ENCODE peak calls at places on chromosomes 7 and 10, in eight cellular contexts. R is lower leg skin, I is hepatocyte, O is glutamatergic neuron, W is endodermal cell, D is Peyer's patch, T is progenitor cell of endocrine pancreas, Y is cardiac fibroblast. K is an unnamed sample.

GRCh38 chr7:98235901-98236300 is 16.1 kb downstream of the TECPR1 start:
- DNase-seq in R (no peak), I (peak), O (no peak), W (no peak), D (no peak), T (no peak), Y (no peak), K (no peak)

GRCh38 chr10:5958077-5958476 is 19.3 kb downstream of the IL15RA start:
- DNase-seq in R (no peak), I (no peak), O (no peak), W (peak), D (no peak), T (no peak), Y (no peak), K (no peak)

GRCh38 chr7:117673367-117673766 is 193.5 kb downstream of the CFTR start:
- DNase-seq in R (no peak), I (peak), O (peak), W (peak), D (no peak), T (peak), Y (no peak), K (no peak)

GRCh38 chr10:124697837-124698559 is 46.2 kb downstream of the FAM53B start:
- DNase-seq in R (no peak), I (no peak), O (no peak), W (no peak), D (peak), T (no peak), Y (peak), K (peak)

GRCh38 chr10:63437334-63437949 is 28.3 kb downstream of the JMJD1C start:
- DNase-seq in R (no peak), I (peak), O (no peak), W (no peak), D (no peak), T (no peak), Y (peak), K (no peak)

GRCh38 chr7:155755026-155755425 is 57.2 kb downstream of the SHH start:
- DNase-seq in R (no peak), I (no peak), O (no peak), W (no peak), D (no peak), T (no peak), Y (no peak), K (no peak)

GRCh38 chr10:16986406-16987128 is 143.0 kb downstream of the CUBN start:
- DNase-seq in R (no peak), I (no peak), O (no peak), W (peak), D (no peak), T (no peak), Y (peak), K (no peak)

GRCh38 chr10:89889610-89890009 is 188.2 kb downstream of the KIF20B start:
- DNase-seq in R (no peak), I (no peak), O (no peak), W (no peak), D (no peak), T (no peak), Y (no peak), K (no peak)

GRCh38 chr7:26135551-26135950 is 16.4 kb upstream of the NFE2L3 start:
- DNase-seq in R (no peak), I (no peak), O (no peak), W (no peak), D (no peak), T (no peak), Y (no peak), K (no peak)

GRCh38 chr10:97066877-97067555 is 118.7 kb downstream of the SLIT1 start:
- DNase-seq in R (no peak), I (no peak), O (no peak), W (peak), D (no peak), T (no peak), Y (no peak), K (no peak)

GRCh38 chr10:70784476-70784875 is 701 bp downstream of the TBATA start:
- DNase-seq in R (no peak), I (no peak), O (no peak), W (no peak), D (no peak), T (no peak), Y (peak), K (peak)

GRCh38 chr7:16564909-16565426 is 38.3 kb downstream of the LRRC72 start:
- DNase-seq in R (no peak), I (peak), O (no peak), W (no peak), D (no peak), T (no peak), Y (peak), K (peak)

GRCh38 chr7:17598305-17598704 is 299.9 kb downstream of the AHR start:
- DNase-seq in R (no peak), I (no peak), O (no peak), W (no peak), D (no peak), T (no peak), Y (no peak), K (no peak)

GRCh38 chr7:2468227-2468626 is 8.0 kb downstream of the GRIFIN start:
- DNase-seq in R (no peak), I (no peak), O (no peak), W (peak), D (no peak), T (no peak), Y (no peak), K (no peak)

GRCh38 chr7:101308245-101309085 is 13.1 kb downstream of the IFT22 start:
- DNase-seq in R (no peak), I (peak), O (peak), W (peak), D (peak), T (peak), Y (peak), K (peak)

GRCh38 chr10:50334273-50334672 is 83.0 kb upstream of the ASAH2 start:
- DNase-seq in R (no peak), I (no peak), O (no peak), W (no peak), D (no peak), T (no peak), Y (peak), K (no peak)

GRCh38 chr10:76049581-76050290 is 618.3 kb downstream of the LRMDA start:
- DNase-seq in R (no peak), I (no peak), O (no peak), W (no peak), D (no peak), T (no peak), Y (peak), K (no peak)

GRCh38 chr7:81447351-81447952 is 322.4 kb downstream of the HGF start:
- DNase-seq in R (no peak), I (peak), O (no peak), W (peak), D (no peak), T (no peak), Y (peak), K (no peak)

GRCh38 chr10:89431977-89432376 is 17.6 kb downstream of the IFIT5 start:
- DNase-seq in R (no peak), I (peak), O (no peak), W (no peak), D (no peak), T (no peak), Y (peak), K (no peak)

GRCh38 chr10:73759512-73760115 is 15.4 kb downstream of the SEC24C start:
- DNase-seq in R (peak), I (peak), O (no peak), W (no peak), D (peak), T (no peak), Y (no peak), K (peak)

GRCh38 chr7:116876664-116877442 is 14.5 kb downstream of the CAPZA2 start:
- DNase-seq in R (no peak), I (peak), O (peak), W (peak), D (no peak), T (no peak), Y (peak), K (no peak)

GRCh38 chr7:82441916-82442478 is 1.6 kb downstream of the CACNA2D1 start:
- DNase-seq in R (no peak), I (no peak), O (no peak), W (peak), D (no peak), T (no peak), Y (peak), K (no peak)

GRCh38 chr10:68144709-68145108 is 35.4 kb downstream of the MYPN start:
- DNase-seq in R (no peak), I (peak), O (no peak), W (no peak), D (no peak), T (no peak), Y (no peak), K (no peak)

GRCh38 chr7:133126422-133126821 is 44.5 kb upstream of the CHCHD3 start:
- DNase-seq in R (no peak), I (no peak), O (no peak), W (no peak), D (no peak), T (no peak), Y (no peak), K (no peak)

GRCh38 chr7:13603661-13604060 is 385.8 kb downstream of the ETV1 start:
- DNase-seq in R (no peak), I (no peak), O (no peak), W (no peak), D (no peak), T (no peak), Y (no peak), K (no peak)

GRCh38 chr7:128304212-128304611 is 39.5 kb downstream of the RBM28 start:
- DNase-seq in R (no peak), I (no peak), O (no peak), W (no peak), D (no peak), T (no peak), Y (no peak), K (no peak)

GRCh38 chr7:130369110-130369711 is 11.1 kb upstream of the CPA1 start:
- DNase-seq in R (no peak), I (peak), O (no peak), W (no peak), D (no peak), T (no peak), Y (peak), K (no peak)

GRCh38 chr10:48289652-48290238 is 15.2 kb upstream of the FRMPD2 start:
- DNase-seq in R (no peak), I (peak), O (peak), W (peak), D (peak), T (peak), Y (peak), K (peak)

GRCh38 chr10:122490268-122490667 is 28.9 kb downstream of the HTRA1 start:
- DNase-seq in R (no peak), I (no peak), O (no peak), W (no peak), D (no peak), T (no peak), Y (peak), K (no peak)

GRCh38 chr7:51789494-51789893 is 472.9 kb upstream of the COBL start:
- DNase-seq in R (no peak), I (peak), O (no peak), W (peak), D (no peak), T (no peak), Y (no peak), K (no peak)

GRCh38 chr7:122919643-122920181 is 33.5 kb upstream of the CADPS2 start:
- DNase-seq in R (no peak), I (no peak), O (no peak), W (no peak), D (no peak), T (no peak), Y (peak), K (no peak)

GRCh38 chr10:113139695-113140094 is 189.6 kb downstream of the TCF7L2 start:
- DNase-seq in R (no peak), I (no peak), O (no peak), W (no peak), D (no peak), T (no peak), Y (peak), K (no peak)

GRCh38 chr10:22417736-22418268 is 72.5 kb downstream of the SPAG6 start:
- DNase-seq in R (no peak), I (no peak), O (no peak), W (no peak), D (no peak), T (no peak), Y (no peak), K (no peak)

GRCh38 chr10:76405932-76406331 is 974.5 kb downstream of the LRMDA start:
- DNase-seq in R (no peak), I (no peak), O (no peak), W (no peak), D (no peak), T (no peak), Y (no peak), K (no peak)

GRCh38 chr10:76318171-76318570 is 886.7 kb downstream of the LRMDA start:
- DNase-seq in R (no peak), I (no peak), O (no peak), W (no peak), D (no peak), T (no peak), Y (no peak), K (no peak)

GRCh38 chr7:405489-406211 is 114.0 kb downstream of the PDGFA start:
- DNase-seq in R (peak), I (no peak), O (no peak), W (peak), D (no peak), T (no peak), Y (no peak), K (no peak)

GRCh38 chr10:27736396-27736795 is 9.2 kb downstream of the MKX start:
- DNase-seq in R (no peak), I (no peak), O (no peak), W (no peak), D (no peak), T (no peak), Y (no peak), K (no peak)

GRCh38 chr10:70856454-70856853 is 31.9 kb downstream of the PCBD1 start:
- DNase-seq in R (no peak), I (no peak), O (no peak), W (no peak), D (no peak), T (no peak), Y (no peak), K (no peak)

DNA sequence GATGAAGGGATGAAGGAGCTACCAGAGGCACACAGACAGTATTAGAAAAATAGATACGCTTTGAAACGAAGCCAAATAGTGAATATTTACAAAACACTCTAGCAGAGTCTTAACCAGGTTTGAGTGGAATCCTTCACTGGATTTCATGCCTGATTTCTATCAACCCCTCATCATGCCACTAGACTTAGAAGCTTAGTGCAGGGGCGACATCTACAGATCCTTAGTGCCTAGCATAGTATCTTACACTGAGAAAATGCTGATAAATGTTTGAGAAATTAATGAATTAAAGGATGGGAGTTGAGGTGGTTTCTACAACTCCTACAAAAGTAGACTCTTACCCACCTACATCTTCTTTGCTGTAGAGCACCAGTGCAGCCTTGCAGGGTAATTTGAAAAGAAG is 54.7 kb upstream of the CCNJ start:
- DNase-seq in R (no peak), I (no peak), O (no peak), W (no peak), D (no peak), T (no peak), Y (no peak), K (no peak)
- TF ChIP-seq CTCF in R (no peak), I (no peak), O (no peak), W (no peak), D (no peak), T (no peak), Y (no peak), K (no peak)

DNA sequence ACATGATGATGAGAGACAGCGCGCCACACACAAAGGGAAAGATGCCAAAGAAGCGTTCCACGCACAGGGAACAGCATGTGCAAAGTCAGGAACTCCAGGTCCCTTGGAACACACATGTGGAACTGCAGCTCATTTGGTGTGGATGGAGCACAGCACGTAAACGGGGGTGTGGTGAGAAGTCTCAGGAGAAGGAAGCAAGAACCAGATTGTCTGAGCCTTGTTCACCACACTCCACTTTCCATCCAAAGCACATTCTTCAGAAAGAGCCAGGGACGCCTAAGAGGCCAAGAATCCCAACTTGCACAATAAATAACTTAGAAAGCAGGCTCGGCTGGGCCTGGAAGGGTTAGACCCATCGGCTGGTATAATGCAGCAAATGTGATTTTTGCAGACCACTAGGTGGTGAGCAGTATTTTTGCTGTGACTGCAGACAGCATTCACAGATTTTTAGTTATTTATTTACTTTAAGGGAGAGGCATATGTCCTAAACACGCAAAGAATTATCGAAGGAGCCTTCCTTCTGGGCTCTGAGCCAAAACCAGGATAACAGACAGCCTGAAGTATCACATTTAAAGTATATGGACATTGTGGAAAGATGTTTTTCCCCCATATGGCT is 27.9 kb upstream of the ASCC1 start:
- DNase-seq in R (peak), I (peak), O (no peak), W (no peak), D (peak), T (no peak), Y (peak), K (no peak)
- TF ChIP-seq CTCF in R (no peak), I (peak), O (no peak), W (peak), D (peak), T (no peak), Y (peak), K (no peak)

DNA sequence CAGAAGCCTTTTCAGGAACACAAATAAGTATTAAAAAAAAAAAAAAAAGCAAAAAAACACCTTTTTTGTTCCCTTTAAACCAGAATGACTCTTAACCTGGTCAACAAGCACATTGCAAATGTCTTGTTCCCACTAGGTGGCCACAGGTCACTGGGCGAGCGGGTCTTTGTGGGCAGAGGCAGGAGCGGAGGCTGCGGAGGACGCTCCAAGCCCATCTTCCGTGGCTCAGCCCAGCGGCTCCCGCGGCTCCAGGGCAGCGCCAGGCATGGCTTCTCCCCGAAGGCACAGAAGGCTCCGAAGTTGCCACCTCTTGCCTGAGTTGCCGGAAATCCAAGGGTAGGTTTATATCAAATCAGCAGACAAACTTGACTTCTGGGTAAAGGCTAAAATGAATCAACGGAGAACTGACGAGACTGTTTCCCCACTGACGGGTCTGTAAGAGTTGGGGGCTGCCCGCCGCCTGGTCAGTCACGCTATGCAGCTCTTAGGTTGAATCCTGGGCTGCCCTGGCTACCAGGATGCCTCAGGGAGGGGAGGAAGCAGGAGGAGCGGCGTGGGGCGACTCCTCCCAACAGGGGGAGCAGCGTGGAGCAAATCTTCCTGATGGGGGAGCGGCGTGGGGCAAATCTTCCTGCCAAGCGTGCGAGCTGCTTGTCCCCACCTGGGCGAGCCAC is 144.5 kb downstream of the PTPRN2 start:
- DNase-seq in R (peak), I (no peak), O (no peak), W (peak), D (no peak), T (no peak), Y (no peak), K (no peak)
- TF ChIP-seq CTCF in R (no peak), I (no peak), O (no peak), W (peak), D (no peak), T (no peak), Y (no peak), K (no peak)

GRCh38 chr10:103666109-103666508 is 172.6 kb downstream of the NEURL1 start:
- DNase-seq in R (no peak), I (no peak), O (no peak), W (peak), D (no peak), T (no peak), Y (peak), K (no peak)
- TF ChIP-seq CTCF in R (no peak), I (peak), O (peak), W (peak), D (no peak), T (peak), Y (peak), K (peak)